ENCODE peak calls at places on chromosomes 5 and 9, in seven cellular contexts. One of them, this sample, is unnamed. For H3K27me3, the result is how much of the 10 kb centered on the place peaks cover.

GRCh38 chr5:172453986-172454354 is 355 bp downstream of the SH3PXD2B start:
- DNase-seq in spleen: no peak
- DNase-seq in cardiac muscle cell: no peak
- DNase-seq in heart left ventricle: no peak
- DNase-seq in colonic mucosa: peak
- DNase-seq in tibial nerve: no peak
- DNase-seq in psoas muscle: peak
- DNase-seq in this sample: peak

GRCh38 chr9:16482764-16483163 is 387.7 kb downstream of the BNC2 start:
- DNase-seq in spleen: no peak
- DNase-seq in cardiac muscle cell: no peak
- DNase-seq in heart left ventricle: no peak
- DNase-seq in colonic mucosa: no peak
- DNase-seq in tibial nerve: no peak
- DNase-seq in psoas muscle: no peak
- DNase-seq in this sample: no peak

GRCh38 chr5:79070002-79070567 is 518 bp downstream of the BHMT2 start:
- DNase-seq in spleen: no peak
- DNase-seq in cardiac muscle cell: no peak
- DNase-seq in heart left ventricle: peak
- DNase-seq in colonic mucosa: no peak
- DNase-seq in tibial nerve: peak
- DNase-seq in psoas muscle: peak
- DNase-seq in this sample: peak

GRCh38 chr9:93094294-93095204 is 1.5 kb upstream of the CARD19 start:
- DNase-seq in spleen: peak
- DNase-seq in cardiac muscle cell: peak
- DNase-seq in heart left ventricle: peak
- DNase-seq in colonic mucosa: peak
- DNase-seq in tibial nerve: peak
- DNase-seq in psoas muscle: peak
- DNase-seq in this sample: peak

GRCh38 chr5:163105456-163105855 is 331.9 kb upstream of the CCNG1 start:
- DNase-seq in spleen: no peak
- DNase-seq in cardiac muscle cell: no peak
- DNase-seq in heart left ventricle: no peak
- DNase-seq in colonic mucosa: no peak
- DNase-seq in tibial nerve: no peak
- DNase-seq in psoas muscle: no peak
- DNase-seq in this sample: no peak

GRCh38 chr5:157269763-157270272 is 3.9 kb downstream of the CYFIP2 start:
- DNase-seq in spleen: no peak
- DNase-seq in cardiac muscle cell: no peak
- DNase-seq in heart left ventricle: no peak
- DNase-seq in colonic mucosa: no peak
- DNase-seq in tibial nerve: no peak
- DNase-seq in psoas muscle: no peak
- DNase-seq in this sample: no peak

GRCh38 chr5:79236970-79237734 is 1.2 kb downstream of the JMY start:
- DNase-seq in spleen: peak
- DNase-seq in cardiac muscle cell: peak
- DNase-seq in heart left ventricle: no peak
- DNase-seq in colonic mucosa: peak
- DNase-seq in tibial nerve: peak
- DNase-seq in psoas muscle: peak
- DNase-seq in this sample: peak

GRCh38 chr9:116323012-116323411 is 169.4 kb downstream of the PAPPA start:
- DNase-seq in spleen: no peak
- DNase-seq in cardiac muscle cell: no peak
- DNase-seq in heart left ventricle: no peak
- DNase-seq in colonic mucosa: no peak
- DNase-seq in tibial nerve: no peak
- DNase-seq in psoas muscle: no peak
- DNase-seq in this sample: no peak

GRCh38 chr5:126659805-126660483 is 59.2 kb downstream of the PHAX start:
- DNase-seq in spleen: no peak
- DNase-seq in cardiac muscle cell: no peak
- DNase-seq in heart left ventricle: no peak
- DNase-seq in colonic mucosa: no peak
- DNase-seq in tibial nerve: no peak
- DNase-seq in psoas muscle: no peak
- DNase-seq in this sample: no peak

GRCh38 chr9:108156270-108156998 is 666.9 kb upstream of the KLF4 start:
- DNase-seq in spleen: no peak
- DNase-seq in cardiac muscle cell: no peak
- DNase-seq in heart left ventricle: no peak
- DNase-seq in colonic mucosa: peak
- DNase-seq in tibial nerve: no peak
- DNase-seq in psoas muscle: no peak
- DNase-seq in this sample: no peak

GRCh38 chr5:93294184-93294583 is 286.8 kb downstream of the NR2F1-AS1 start:
- DNase-seq in spleen: no peak
- DNase-seq in cardiac muscle cell: no peak
- DNase-seq in heart left ventricle: no peak
- DNase-seq in colonic mucosa: no peak
- DNase-seq in tibial nerve: no peak
- DNase-seq in psoas muscle: no peak
- DNase-seq in this sample: no peak

GRCh38 chr5:7047862-7048261 is 334.6 kb downstream of the TENT4A start:
- DNase-seq in spleen: no peak
- DNase-seq in cardiac muscle cell: no peak
- DNase-seq in heart left ventricle: no peak
- DNase-seq in colonic mucosa: peak
- DNase-seq in tibial nerve: no peak
- DNase-seq in psoas muscle: no peak
- DNase-seq in this sample: no peak

GRCh38 chr5:16520806-16521205 is 55.2 kb upstream of the ZNF622 start:
- DNase-seq in spleen: no peak
- DNase-seq in cardiac muscle cell: no peak
- DNase-seq in heart left ventricle: no peak
- DNase-seq in colonic mucosa: peak
- DNase-seq in tibial nerve: no peak
- DNase-seq in psoas muscle: no peak
- DNase-seq in this sample: no peak

GRCh38 chr5:81027481-81028058 is 67.4 kb downstream of the RASGRF2 start:
- DNase-seq in spleen: no peak
- DNase-seq in cardiac muscle cell: no peak
- DNase-seq in heart left ventricle: no peak
- DNase-seq in colonic mucosa: no peak
- DNase-seq in tibial nerve: no peak
- DNase-seq in psoas muscle: no peak
- DNase-seq in this sample: no peak

GRCh38 chr5:83471405-83472212 is at the start of gene VCAN:
- DNase-seq in spleen: peak
- DNase-seq in cardiac muscle cell: peak
- DNase-seq in heart left ventricle: peak
- DNase-seq in colonic mucosa: peak
- DNase-seq in tibial nerve: peak
- DNase-seq in psoas muscle: peak
- DNase-seq in this sample: no peak

GRCh38 chr9:126293522-126293889 is 33.1 kb upstream of the MVB12B start:
- DNase-seq in spleen: no peak
- DNase-seq in cardiac muscle cell: no peak
- DNase-seq in heart left ventricle: no peak
- DNase-seq in colonic mucosa: no peak
- DNase-seq in tibial nerve: no peak
- DNase-seq in psoas muscle: no peak
- DNase-seq in this sample: no peak
- TF ChIP-seq CTCF in spleen: no peak
- TF ChIP-seq CTCF in cardiac muscle cell: peak
- TF ChIP-seq CTCF in heart left ventricle: peak
- TF ChIP-seq CTCF in colonic mucosa: no peak
- TF ChIP-seq CTCF in tibial nerve: no peak
- TF ChIP-seq CTCF in psoas muscle: no peak
- TF ChIP-seq CTCF in this sample: no peak

GRCh38 chr5:118875131-118875530 is 113.2 kb downstream of the DTWD2 start:
- DNase-seq in spleen: no peak
- DNase-seq in cardiac muscle cell: no peak
- DNase-seq in heart left ventricle: no peak
- DNase-seq in colonic mucosa: no peak
- DNase-seq in tibial nerve: no peak
- DNase-seq in psoas muscle: no peak
- DNase-seq in this sample: no peak
- H3K27me3 ChIP-seq in spleen: under half
- H3K27me3 ChIP-seq in cardiac muscle cell: under half
- H3K27me3 ChIP-seq in heart left ventricle: under half
- H3K27me3 ChIP-seq in colonic mucosa: under half
- H3K27me3 ChIP-seq in tibial nerve: under half
- H3K27me3 ChIP-seq in psoas muscle: under half
- H3K27me3 ChIP-seq in this sample: under half

DNA sequence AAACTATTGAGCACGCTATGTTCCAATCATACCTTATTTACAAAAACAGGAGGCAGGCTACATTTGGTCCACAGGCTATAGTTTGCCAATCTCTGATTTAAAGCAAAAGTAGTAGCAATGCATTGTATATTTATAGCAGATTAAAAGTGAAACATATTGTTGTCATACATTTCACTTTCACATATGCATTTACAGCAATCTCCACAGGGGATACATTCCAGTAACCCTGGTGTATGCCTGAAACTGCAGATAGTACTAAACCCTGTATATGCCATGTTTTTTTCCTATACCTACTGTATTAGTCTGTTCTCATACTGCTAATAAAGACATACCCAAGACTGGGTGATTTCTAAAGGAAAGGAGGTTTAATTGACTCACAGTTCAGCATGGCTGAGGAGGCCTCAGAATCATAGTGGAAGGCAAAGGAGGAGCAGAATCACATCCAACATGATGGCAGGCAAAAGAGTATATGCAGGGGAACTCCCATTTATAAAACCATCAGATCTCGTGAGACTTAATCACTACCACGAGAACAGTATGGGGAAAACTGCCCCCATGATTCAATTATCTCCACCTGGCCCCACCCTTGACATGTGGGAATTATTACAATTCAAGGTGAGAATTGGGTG is 5.9 kb upstream of the CSF1R start:
- DNase-seq in spleen: no peak
- DNase-seq in cardiac muscle cell: no peak
- DNase-seq in heart left ventricle: no peak
- DNase-seq in colonic mucosa: no peak
- DNase-seq in tibial nerve: no peak
- DNase-seq in psoas muscle: no peak
- DNase-seq in this sample: no peak
- H3K27ac ChIP-seq in spleen: no peak
- H3K27ac ChIP-seq in cardiac muscle cell: no peak
- H3K27ac ChIP-seq in heart left ventricle: no peak
- H3K27ac ChIP-seq in colonic mucosa: no peak
- H3K27ac ChIP-seq in tibial nerve: no peak
- H3K27ac ChIP-seq in psoas muscle: no peak
- H3K27ac ChIP-seq in this sample: no peak

DNA sequence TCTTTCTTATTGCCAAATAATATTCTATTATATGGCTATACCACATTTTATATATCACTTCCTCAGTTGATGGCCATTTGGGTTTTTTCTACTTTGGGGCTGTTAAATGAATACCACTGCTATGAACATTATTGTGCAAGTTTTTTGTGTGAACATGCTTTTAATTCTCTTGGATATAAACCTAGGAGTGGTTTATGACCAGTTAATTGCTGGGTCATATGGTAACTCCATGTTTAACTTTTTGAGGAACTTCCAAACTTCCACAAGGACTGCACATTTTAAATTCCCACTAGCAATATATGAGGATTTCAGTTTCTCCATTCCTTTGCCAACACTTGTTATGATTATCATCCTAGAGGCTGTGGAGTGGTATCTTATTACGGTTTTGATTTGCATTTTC is 37.9 kb downstream of the MRRF start:
- DNase-seq in spleen: no peak
- DNase-seq in cardiac muscle cell: no peak
- DNase-seq in heart left ventricle: no peak
- DNase-seq in colonic mucosa: no peak
- DNase-seq in tibial nerve: no peak
- DNase-seq in psoas muscle: no peak
- DNase-seq in this sample: no peak
- TF ChIP-seq CTCF in spleen: no peak
- TF ChIP-seq CTCF in cardiac muscle cell: no peak
- TF ChIP-seq CTCF in heart left ventricle: no peak
- TF ChIP-seq CTCF in colonic mucosa: no peak
- TF ChIP-seq CTCF in tibial nerve: no peak
- TF ChIP-seq CTCF in psoas muscle: no peak
- TF ChIP-seq CTCF in this sample: no peak

DNA sequence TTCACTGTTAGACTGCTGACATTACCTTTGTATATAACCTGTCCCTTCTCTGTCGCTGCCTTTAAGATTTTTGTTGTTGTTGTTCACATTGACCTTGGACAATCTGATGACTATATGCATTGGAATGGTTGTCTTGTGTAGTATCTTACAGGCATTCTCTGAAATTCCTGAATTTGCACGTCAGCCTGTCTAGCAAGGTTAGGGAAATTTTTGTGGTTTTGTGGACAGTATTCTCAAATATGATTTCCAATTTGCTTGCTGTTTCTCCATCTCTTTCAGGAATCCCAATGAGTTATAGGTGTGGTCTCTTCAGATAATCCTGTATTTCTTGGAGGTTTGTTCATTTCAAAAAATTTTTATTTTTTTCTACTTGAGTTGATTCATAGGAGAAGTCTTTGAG is 140.8 kb downstream of the PRR16 start:
- DNase-seq in spleen: no peak
- DNase-seq in cardiac muscle cell: no peak
- DNase-seq in heart left ventricle: no peak
- DNase-seq in colonic mucosa: no peak
- DNase-seq in tibial nerve: no peak
- DNase-seq in psoas muscle: no peak
- DNase-seq in this sample: no peak
- H3K27me3 ChIP-seq in spleen: under half
- H3K27me3 ChIP-seq in cardiac muscle cell: under half
- H3K27me3 ChIP-seq in heart left ventricle: under half
- H3K27me3 ChIP-seq in colonic mucosa: under half
- H3K27me3 ChIP-seq in tibial nerve: under half
- H3K27me3 ChIP-seq in psoas muscle: under half
- H3K27me3 ChIP-seq in this sample: under half

DNA sequence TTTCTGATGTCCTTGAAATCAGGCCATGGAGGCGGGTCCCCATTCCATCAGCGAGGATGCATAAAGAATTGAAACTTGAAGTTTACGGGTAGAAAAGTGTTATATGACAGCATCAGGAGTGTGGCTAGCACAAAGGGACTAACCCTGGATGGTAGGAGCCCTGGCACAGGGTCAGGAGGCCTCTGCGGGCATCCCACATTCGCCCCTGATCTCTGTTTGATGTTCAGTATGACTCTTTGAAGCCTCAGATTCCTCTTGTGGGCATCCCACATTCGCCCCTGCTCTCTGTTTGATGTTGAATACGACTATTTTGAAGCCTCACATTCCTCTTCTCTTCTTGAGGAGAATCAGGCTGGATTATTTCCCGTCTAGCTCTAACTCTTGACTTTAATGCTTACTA is 94.7 kb upstream of the ADRA1B start:
- DNase-seq in spleen: no peak
- DNase-seq in cardiac muscle cell: no peak
- DNase-seq in heart left ventricle: no peak
- DNase-seq in colonic mucosa: no peak
- DNase-seq in tibial nerve: no peak
- DNase-seq in psoas muscle: no peak
- DNase-seq in this sample: no peak
- H3K27ac ChIP-seq in spleen: no peak
- H3K27ac ChIP-seq in cardiac muscle cell: no peak
- H3K27ac ChIP-seq in heart left ventricle: no peak
- H3K27ac ChIP-seq in colonic mucosa: no peak
- H3K27ac ChIP-seq in tibial nerve: no peak
- H3K27ac ChIP-seq in psoas muscle: no peak
- H3K27ac ChIP-seq in this sample: no peak